ENCODE peak calls at places on chromosomes 11 and 22, in seven cellular contexts. O, C, W, E, U, X and P are unnamed samples.

GRCh38 chr11:122690801-122691649 is 35.5 kb downstream of the UBASH3B start:
- DNase-seq in O (no peak), C (peak), W (peak), E (no peak), U (no peak), X (no peak), P (no peak)

GRCh38 chr11:9951714-9952275 is 287.9 kb downstream of the SWAP70 start:
- DNase-seq in O (no peak), C (peak), W (no peak), E (no peak), U (no peak), X (no peak), P (no peak)

GRCh38 chr11:19714387-19715363 is 2.0 kb downstream of the NAV2 start:
- DNase-seq in O (no peak), C (peak), W (peak), E (peak), U (no peak), X (peak), P (no peak)

GRCh38 chr11:69102732-69103615 is 52.8 kb upstream of the SMIM38 start:
- DNase-seq in O (no peak), C (peak), W (no peak), E (no peak), U (no peak), X (no peak), P (no peak)

GRCh38 chr22:32175751-32176644 is 16.9 kb upstream of the C22orf42 start:
- DNase-seq in O (no peak), C (no peak), W (no peak), E (no peak), U (no peak), X (no peak), P (no peak)

GRCh38 chr11:112100457-112100856 is 13.8 kb downstream of the SDHD start:
- DNase-seq in O (no peak), C (peak), W (peak), E (no peak), U (no peak), X (no peak), P (no peak)

GRCh38 chr11:3920148-3920852 is 64.8 kb downstream of the STIM1 start:
- DNase-seq in O (peak), C (peak), W (peak), E (peak), U (no peak), X (no peak), P (no peak)

GRCh38 chr22:35430897-35431322 is 31.0 kb downstream of the MCM5 start:
- DNase-seq in O (peak), C (peak), W (peak), E (peak), U (peak), X (peak), P (peak)

GRCh38 chr11:67436459-67437081 is 912 bp downstream of the PTPRCAP start:
- DNase-seq in O (peak), C (no peak), W (no peak), E (no peak), U (no peak), X (peak), P (peak)

GRCh38 chr22:21972293-21972779 is 10.3 kb downstream of the TOP3B start:
- DNase-seq in O (peak), C (peak), W (no peak), E (peak), U (peak), X (no peak), P (peak)

GRCh38 chr22:26229910-26230309 is 60.6 kb downstream of the SEZ6L start:
- DNase-seq in O (no peak), C (no peak), W (no peak), E (no peak), U (no peak), X (no peak), P (no peak)

GRCh38 chr11:133927690-133928627 is 28.8 kb downstream of the IGSF9B start:
- DNase-seq in O (peak), C (peak), W (peak), E (peak), U (peak), X (peak), P (no peak)

GRCh38 chr11:36240746-36241295 is 48.4 kb downstream of the COMMD9 start:
- DNase-seq in O (no peak), C (no peak), W (no peak), E (no peak), U (no peak), X (no peak), P (no peak)

GRCh38 chr22:49603016-49603415 is 224.7 kb downstream of the BRD1 start:
- DNase-seq in O (no peak), C (no peak), W (no peak), E (no peak), U (no peak), X (no peak), P (no peak)

GRCh38 chr11:68498313-68498712 is 37.8 kb downstream of the PPP6R3 start:
- DNase-seq in O (no peak), C (no peak), W (no peak), E (no peak), U (no peak), X (no peak), P (no peak)

GRCh38 chr11:74559110-74559933 is 33.1 kb upstream of the POLD3 start:
- DNase-seq in O (no peak), C (no peak), W (no peak), E (no peak), U (peak), X (no peak), P (no peak)

GRCh38 chr11:61021661-61022212 is 50.3 kb downstream of the CD6 start:
- DNase-seq in O (peak), C (no peak), W (no peak), E (peak), U (no peak), X (peak), P (peak)

GRCh38 chr11:70243912-70244652 is 26.4 kb upstream of the PPFIA1 start:
- DNase-seq in O (no peak), C (no peak), W (no peak), E (peak), U (no peak), X (no peak), P (no peak)

GRCh38 chr11:94926698-94927237 is 46.6 kb downstream of the CWC15 start:
- DNase-seq in O (no peak), C (peak), W (peak), E (no peak), U (no peak), X (no peak), P (no peak)

GRCh38 chr11:45041556-45041955 is 90.9 kb upstream of the TP53I11 start:
- DNase-seq in O (no peak), C (no peak), W (no peak), E (no peak), U (no peak), X (no peak), P (no peak)

GRCh38 chr22:43862074-43862881 is at the start of gene SULT4A1:
- DNase-seq in O (no peak), C (peak), W (peak), E (no peak), U (no peak), X (peak), P (no peak)

GRCh38 chr22:41560095-41560487 is 719 bp upstream of the CSDC2 start:
- DNase-seq in O (no peak), C (no peak), W (no peak), E (no peak), U (no peak), X (no peak), P (no peak)

GRCh38 chr22:47835726-47836125 is 1073.3 kb downstream of the TBC1D22A start:
- DNase-seq in O (no peak), C (peak), W (peak), E (peak), U (peak), X (no peak), P (no peak)

GRCh38 chr22:36565686-36566085 is 36.7 kb upstream of the EIF3D start:
- DNase-seq in O (no peak), C (no peak), W (no peak), E (peak), U (no peak), X (no peak), P (no peak)

GRCh38 chr11:1628506-1629325 is 859 bp upstream of the KRTAP5-5 start:
- DNase-seq in O (peak), C (peak), W (peak), E (no peak), U (peak), X (peak), P (peak)

GRCh38 chr11:116661056-116661455 is 111.7 kb downstream of the BUD13 start:
- DNase-seq in O (no peak), C (no peak), W (no peak), E (no peak), U (peak), X (no peak), P (no peak)

GRCh38 chr11:47106839-47107520 is 69.7 kb downstream of the ARFGAP2 start:
- DNase-seq in O (no peak), C (no peak), W (no peak), E (no peak), U (no peak), X (no peak), P (no peak)

GRCh38 chr11:35265755-35266454 is 126.9 kb downstream of the CD44 start:
- DNase-seq in O (no peak), C (no peak), W (no peak), E (no peak), U (no peak), X (no peak), P (no peak)

GRCh38 chr11:118145285-118146227 is 7.1 kb downstream of the SCN4B start:
- DNase-seq in O (peak), C (peak), W (peak), E (peak), U (peak), X (peak), P (peak)

GRCh38 chr11:106389096-106389495 is 311.6 kb downstream of the AASDHPPT start:
- DNase-seq in O (no peak), C (peak), W (peak), E (peak), U (no peak), X (no peak), P (no peak)

GRCh38 chr11:75689861-75690641 is 21.2 kb upstream of the MAP6 start:
- DNase-seq in O (no peak), C (no peak), W (no peak), E (peak), U (no peak), X (no peak), P (no peak)

GRCh38 chr11:65415499-65416340 is 6.9 kb upstream of the NEAT1 start:
- DNase-seq in O (no peak), C (no peak), W (no peak), E (no peak), U (peak), X (peak), P (peak)

DNA sequence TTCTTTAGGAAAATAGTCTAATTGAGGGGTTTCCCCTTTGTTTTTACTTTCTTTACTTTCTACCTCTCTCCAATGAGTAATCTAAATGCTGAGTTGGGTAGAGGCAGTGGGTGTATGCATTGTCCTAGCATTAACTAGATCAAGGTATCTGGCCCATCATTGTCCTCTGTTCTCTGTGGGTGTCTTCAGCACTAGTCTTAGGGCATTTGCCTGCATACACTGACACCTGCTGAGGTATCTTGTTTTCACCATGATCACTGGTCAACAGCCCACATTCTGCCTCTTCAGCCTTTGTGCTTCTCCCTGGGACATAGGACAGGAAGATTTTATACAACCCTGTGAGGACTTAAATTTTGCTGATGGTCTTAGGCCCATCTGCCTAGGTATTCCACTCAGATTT is 371.1 kb downstream of the RAB38 start:
- DNase-seq in O (no peak), C (no peak), W (no peak), E (no peak), U (no peak), X (no peak), P (no peak)
- TF ChIP-seq CTCF in O (no peak), C (no peak), W (no peak), E (no peak), U (no peak), X (no peak), P (no peak)

GRCh38 chr11:63901660-63902059 is 15.3 kb downstream of the RCOR2 start:
- DNase-seq in O (no peak), C (peak), W (no peak), E (no peak), U (no peak), X (no peak), P (no peak)
- TF ChIP-seq CTCF in O (no peak), C (peak), W (peak), E (peak), U (peak), X (no peak), P (no peak)

GRCh38 chr11:120432056-120433018 is 79.2 kb upstream of the GRIK4 start:
- DNase-seq in O (no peak), C (peak), W (peak), E (peak), U (peak), X (no peak), P (no peak)

GRCh38 chr11:120431633-120432032 is 79.9 kb upstream of the GRIK4 start:
- DNase-seq in O (no peak), C (peak), W (peak), E (peak), U (peak), X (no peak), P (no peak)
- TF ChIP-seq CTCF in O (no peak), C (peak), W (peak), E (peak), U (peak), X (no peak), P (no peak)

GRCh38 chr11:62122076-62122475 is 1.7 kb upstream of the INCENP start:
- DNase-seq in O (no peak), C (no peak), W (no peak), E (peak), U (peak), X (no peak), P (no peak)
- TF ChIP-seq CTCF in O (no peak), C (peak), W (no peak), E (no peak), U (peak), X (no peak), P (no peak)